ENCODE peak calls at places on chromosomes 12 and 14, in four cellular contexts. M is ovary, I is uterus, J is stomach. F is an unnamed sample.

GRCh38 chr14:57136669-57137068 is 132.0 kb downstream of the EXOC5 start:
- DNase-seq in J (no peak), I (no peak), M (peak), F (peak)

GRCh38 chr14:21039059-21039422 is 3.1 kb upstream of the RNASE7 start:
- DNase-seq in J (peak), M (peak), I (peak), F (peak)

GRCh38 chr12:10722905-10723866 is at the start of gene YBX3:
- DNase-seq in M (peak), J (peak), I (peak), F (peak)

GRCh38 chr12:63821781-63822251 is 22.7 kb upstream of the SRGAP1 start:
- DNase-seq in J (no peak), I (peak), M (peak), F (peak)

GRCh38 chr12:67068773-67069450 is 200.2 kb upstream of the CAND1 start:
- DNase-seq in M (peak), I (peak), J (peak), F (no peak)

GRCh38 chr12:128259556-128260070 is 7.4 kb upstream of the TMEM132C start:
- DNase-seq in J (no peak), M (peak), I (peak), F (no peak)

GRCh38 chr12:104410786-104411185 is 46.0 kb upstream of the CHST11 start:
- DNase-seq in M (no peak), J (no peak), I (no peak), F (no peak)

GRCh38 chr14:28596336-28596735 is 170.3 kb upstream of the FOXG1 start:
- DNase-seq in M (no peak), I (no peak), J (no peak), F (no peak)

GRCh38 chr14:89992273-89992672 is 36.5 kb downstream of the TDP1 start:
- DNase-seq in I (no peak), M (no peak), J (no peak), F (no peak)

GRCh38 chr12:95446511-95446910 is 27.4 kb upstream of the METAP2 start:
- DNase-seq in I (peak), M (peak), J (peak), F (peak)

DNA sequence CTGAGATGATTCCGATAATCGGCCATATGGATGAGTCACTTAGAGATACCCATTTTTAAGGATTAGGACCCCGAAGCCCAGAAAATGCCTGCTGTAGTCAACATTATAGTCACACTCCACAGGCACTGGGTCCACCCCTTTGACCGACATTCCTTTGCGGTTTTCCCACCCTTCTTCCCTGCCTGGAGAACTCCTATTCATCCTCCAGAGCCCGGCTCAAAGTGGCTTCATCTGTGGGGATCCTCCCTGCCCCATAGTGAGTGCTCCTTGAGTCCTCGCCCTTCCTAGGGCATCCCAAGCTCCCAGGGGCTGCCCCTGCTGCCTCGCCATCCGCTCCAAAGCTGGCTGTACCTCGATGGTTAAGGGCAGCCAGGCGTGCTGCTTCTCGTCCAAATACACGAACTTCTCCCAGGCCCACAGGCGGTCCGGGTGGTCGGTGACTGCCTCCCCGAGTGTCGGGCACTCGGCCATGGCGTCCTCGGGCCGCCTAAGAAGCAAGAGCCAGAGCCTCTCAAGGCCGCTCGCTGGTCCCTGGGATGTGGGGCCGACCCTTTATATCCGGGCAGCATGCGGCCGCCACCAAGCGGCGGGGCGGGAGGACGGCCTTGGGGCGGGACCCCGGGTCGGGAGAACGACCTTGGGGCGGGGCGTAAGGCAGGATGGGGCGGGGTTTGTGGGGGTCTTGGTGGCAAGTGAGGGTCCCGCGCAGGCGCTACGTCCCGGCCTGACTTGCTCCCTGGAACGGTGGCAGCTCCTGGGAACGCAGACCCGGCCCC is at the start of gene TCL1A:
- DNase-seq in M (no peak), I (no peak), J (no peak), F (no peak)
- TF ChIP-seq POLR2A in M (no peak), I (no peak), J (no peak), F (no peak)

GRCh38 chr14:67599698-67600561 is at the start of gene PIGH:
- DNase-seq in I (peak), J (peak), M (peak), F (peak)
- TF ChIP-seq POLR2A in I (peak), J (no peak), M (peak), F (no peak)

DNA sequence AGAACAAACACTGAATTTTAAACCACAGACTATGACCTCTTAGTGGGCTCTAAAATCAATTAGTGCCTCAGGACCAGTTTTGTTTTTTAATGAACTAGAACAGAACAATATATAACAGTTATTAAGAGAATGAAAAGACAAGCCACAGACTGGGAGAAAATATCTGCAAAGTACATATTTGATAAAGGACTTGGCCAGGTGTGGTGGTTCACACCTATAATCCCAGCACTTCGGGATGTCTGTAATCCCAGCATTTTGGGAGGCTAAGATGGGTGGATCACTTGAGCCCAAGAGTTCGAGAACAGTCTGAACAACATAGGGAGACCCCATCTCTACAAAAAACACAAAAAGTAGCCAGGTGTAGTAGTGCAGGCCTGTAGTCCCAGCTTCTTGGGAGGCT is 36.2 kb downstream of the PPP1R13B start:
- DNase-seq in I (no peak), J (no peak), M (no peak), F (no peak)
- TF ChIP-seq POLR2A in I (no peak), J (no peak), M (no peak), F (no peak)

GRCh38 chr14:51648296-51648695 is 3.4 kb upstream of the FRMD6 start:
- DNase-seq in J (no peak), I (no peak), M (no peak), F (no peak)

GRCh38 chr14:51651388-51652167 is at the start of gene FRMD6:
- DNase-seq in J (peak), M (peak), I (peak), F (peak)

GRCh38 chr14:51652168-51653095 is 722 bp downstream of the FRMD6 start:
- DNase-seq in J (peak), I (peak), M (peak), F (peak)

GRCh38 chr14:51653096-51653814 is 1.5 kb downstream of the FRMD6 start:
- DNase-seq in M (no peak), I (no peak), J (no peak), F (no peak)

GRCh38 chr14:51650721-51651387 is 856 bp upstream of the FRMD6 start:
- DNase-seq in J (no peak), I (peak), M (peak), F (peak)
- TF ChIP-seq POLR2A in J (no peak), I (no peak), M (no peak), F (no peak)

GRCh38 chr14:22598099-22598895 is at the start of gene ABHD4:
- DNase-seq in M (peak), J (peak), I (peak), F (peak)
- TF ChIP-seq POLR2A in M (no peak), J (no peak), I (peak), F (peak)

GRCh38 chr12:55739025-55739378 is 3.9 kb upstream of the GDF11 start:
- DNase-seq in J (no peak), I (no peak), M (no peak), F (no peak)

GRCh38 chr12:55736780-55737580 is 5.9 kb upstream of the GDF11 start:
- DNase-seq in J (peak), I (peak), M (peak), F (peak)

GRCh38 chr12:55736076-55736475 is 6.8 kb upstream of the GDF11 start:
- DNase-seq in J (no peak), M (no peak), I (no peak), F (no peak)

GRCh38 chr12:55737581-55738112 is 5.3 kb upstream of the GDF11 start:
- DNase-seq in J (no peak), M (no peak), I (no peak), F (no peak)

DNA sequence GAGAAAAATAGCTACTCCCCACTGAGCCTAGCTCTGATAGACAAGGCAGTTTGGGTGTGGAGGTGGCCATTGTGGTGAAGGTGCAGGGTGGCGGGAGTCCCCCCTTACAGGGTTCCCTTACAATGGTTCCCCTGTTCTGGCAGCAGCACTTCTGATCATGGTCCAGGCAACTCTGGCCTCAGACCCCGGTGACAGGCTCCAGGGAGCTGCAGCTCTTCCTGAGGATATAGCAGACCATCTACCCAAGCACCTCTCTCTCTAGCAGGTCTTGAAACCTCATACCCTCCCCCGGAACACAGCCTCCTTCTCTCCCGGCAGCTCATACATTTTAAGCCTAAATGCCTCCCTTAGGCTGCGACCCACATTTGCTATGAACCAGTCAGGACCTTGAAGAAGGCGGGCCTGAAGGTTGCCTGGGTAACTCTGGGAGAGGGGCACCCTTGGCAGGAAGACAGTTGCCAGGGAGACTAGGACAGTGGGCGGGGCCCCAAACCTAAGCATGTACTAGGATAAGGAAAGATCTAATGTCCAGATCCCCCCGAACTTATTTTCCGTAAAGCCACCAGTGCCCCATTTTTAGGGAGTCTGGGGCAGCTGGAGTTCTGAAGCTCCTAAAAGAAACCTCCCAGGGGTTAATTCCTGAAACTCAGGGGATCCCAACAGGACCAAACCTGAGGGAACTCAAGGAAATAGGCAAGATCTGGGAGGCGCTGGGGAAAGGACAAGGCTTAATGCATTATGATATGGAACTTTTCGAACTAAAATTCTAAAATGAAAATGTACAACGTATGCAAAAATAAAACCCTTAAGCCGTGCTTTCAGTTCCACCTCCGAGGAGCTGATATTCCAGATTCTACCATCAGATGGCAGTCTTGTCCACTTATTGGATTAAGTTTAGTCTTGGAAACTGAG is 4.6 kb upstream of the GDF11 start:
- DNase-seq in M (peak), J (peak), I (peak), F (peak)
- TF ChIP-seq POLR2A in M (peak), J (no peak), I (no peak), F (no peak)

GRCh38 chr14:68526420-68527105 is 266.3 kb downstream of the ZFP36L1 start:
- DNase-seq in I (no peak), J (peak), M (no peak), F (no peak)
- TF ChIP-seq POLR2A in I (no peak), J (no peak), M (no peak), F (no peak)